ENCODE peak calls at places on chromosomes 2 and 18, in six cellular contexts. H, K, T, Z, E and G are unnamed samples. For H3K4me1, the result is how much of the 10 kb centered on the place peaks cover.

GRCh38 chr18:42092848-42093247 is 137.8 kb downstream of the PIK3C3 start:
- DNase-seq in K (no peak), T (no peak), Z (no peak), E (no peak), H (no peak), G (no peak)

GRCh38 chr18:24112874-24113615 is 25.8 kb upstream of the CABYR start:
- DNase-seq in Z (no peak), T (no peak), E (peak), H (peak), K (no peak), G (no peak)

GRCh38 chr2:124678043-124678442 is 653.0 kb downstream of the CNTNAP5 start:
- DNase-seq in H (no peak), E (no peak), T (no peak), Z (no peak), K (no peak), G (no peak)

GRCh38 chr18:56770873-56771272 is 119.7 kb downstream of the WDR7 start:
- DNase-seq in Z (no peak), K (no peak), E (no peak), H (no peak), T (no peak), G (no peak)

GRCh38 chr2:3094318-3094717 is 283.3 kb downstream of the EIPR1 start:
- DNase-seq in K (no peak), Z (no peak), T (no peak), H (no peak), E (no peak), G (no peak)

GRCh38 chr2:37417321-37417720 is 72.9 kb downstream of the QPCT start:
- DNase-seq in K (no peak), Z (no peak), E (no peak), T (no peak), H (no peak), G (peak)

GRCh38 chr2:27871805-27872204 is 18.4 kb downstream of the RBKS start:
- DNase-seq in E (peak), Z (no peak), H (no peak), T (peak), K (no peak), G (no peak)

GRCh38 chr2:14902953-14903352 is 270.4 kb downstream of the LRATD1 start:
- DNase-seq in E (no peak), T (no peak), K (no peak), Z (no peak), H (no peak), G (no peak)

GRCh38 chr2:76437564-76437963 is 726.8 kb upstream of the GCFC2 start:
- DNase-seq in T (no peak), E (no peak), K (no peak), Z (no peak), H (no peak), G (no peak)

GRCh38 chr2:159946326-159946992 is 116.0 kb downstream of the PLA2R1 start:
- DNase-seq in H (no peak), K (no peak), T (no peak), E (peak), Z (no peak), G (no peak)

GRCh38 chr2:227782804-227783203 is 30.8 kb upstream of the CCL20 start:
- DNase-seq in H (no peak), K (no peak), T (no peak), E (no peak), Z (no peak), G (no peak)

GRCh38 chr2:7191927-7192326 is 274.7 kb downstream of the RNF144A start:
- DNase-seq in Z (no peak), E (peak), K (no peak), H (no peak), T (no peak), G (peak)

GRCh38 chr18:58758606-58759005 is 87.3 kb downstream of the MALT1 start:
- DNase-seq in Z (no peak), T (no peak), E (no peak), K (no peak), H (no peak), G (no peak)

GRCh38 chr2:128215897-128216645 is 102.6 kb downstream of the HS6ST1 start:
- DNase-seq in E (no peak), K (no peak), T (no peak), Z (no peak), H (no peak), G (peak)

GRCh38 chr2:230661072-230661957 is 51.3 kb upstream of the CAB39 start:
- DNase-seq in T (no peak), E (no peak), K (no peak), Z (no peak), H (no peak), G (no peak)

GRCh38 chr2:121502246-121502645 is 28.4 kb upstream of the RNU4ATAC start:
- DNase-seq in K (no peak), H (no peak), Z (peak), T (no peak), E (no peak), G (no peak)

GRCh38 chr2:15722980-15723379 is 131.3 kb downstream of the DDX1 start:
- DNase-seq in Z (no peak), H (no peak), K (no peak), T (no peak), E (no peak), G (no peak)

GRCh38 chr18:31702449-31702848 is 18.1 kb upstream of the B4GALT6 start:
- DNase-seq in T (no peak), E (no peak), H (no peak), Z (no peak), K (no peak), G (no peak)

DNA sequence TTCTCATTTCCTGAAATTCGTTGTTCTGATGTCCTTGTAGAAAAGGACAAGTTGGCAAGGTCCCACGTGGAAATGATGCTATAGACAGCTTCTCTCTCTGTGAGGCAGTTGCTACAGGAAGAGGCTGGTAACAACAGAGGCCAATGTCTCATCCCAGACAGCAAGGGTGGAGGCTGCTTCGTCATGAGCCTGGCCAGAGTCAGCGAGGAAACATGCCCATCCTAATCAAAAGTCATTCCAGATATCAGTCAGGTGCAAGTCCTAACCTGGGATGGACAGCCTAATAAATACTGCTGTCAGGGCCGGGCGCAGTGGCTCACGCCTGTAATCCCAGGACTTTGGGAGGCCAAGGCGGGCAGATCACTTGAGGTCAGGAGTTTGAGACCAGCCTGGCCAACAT is 6.4 kb upstream of the SMAD7 start:
- DNase-seq in Z (no peak), K (no peak), H (no peak), E (no peak), T (no peak), G (no peak)
- H3K4me1 ChIP-seq in Z (under half), K (under half), H (under half), E (under half), T (under half), G (under half)

GRCh38 chr2:135582383-135582782 is 51.1 kb downstream of the R3HDM1 start:
- DNase-seq in E (no peak), H (no peak), K (no peak), Z (no peak), T (no peak), G (no peak)

GRCh38 chr2:135585586-135585985 is 54.3 kb downstream of the R3HDM1 start:
- DNase-seq in E (peak), Z (no peak), H (no peak), T (no peak), K (no peak), G (peak)

GRCh38 chr2:135586148-135586547 is 54.9 kb downstream of the R3HDM1 start:
- DNase-seq in T (no peak), H (no peak), Z (no peak), E (no peak), K (no peak), G (no peak)

DNA sequence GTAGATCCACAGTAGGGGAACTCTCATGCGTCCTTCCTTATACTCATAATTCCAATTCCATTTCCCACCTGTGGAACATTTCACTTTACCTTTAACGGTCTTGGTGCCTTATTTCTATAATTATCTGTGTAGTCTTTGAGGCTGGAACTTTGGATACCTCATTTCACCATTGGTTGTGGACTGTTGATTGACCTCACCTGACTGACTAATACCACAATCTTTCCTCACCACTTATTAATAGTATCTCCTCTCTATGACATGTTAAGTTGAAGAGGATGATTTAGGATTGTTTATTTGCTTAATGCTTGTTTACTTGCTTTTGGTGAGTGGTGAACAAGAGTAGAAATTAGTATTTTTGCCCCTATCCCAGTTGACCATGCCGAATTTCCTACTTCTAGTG is 50.0 kb downstream of the R3HDM1 start:
- DNase-seq in K (no peak), Z (no peak), H (no peak), E (no peak), T (no peak), G (no peak)
- TF ChIP-seq CTCF in K (no peak), Z (no peak), H (no peak), E (no peak), T (no peak), G (no peak)

GRCh38 chr18:35707674-35708073 is 126.1 kb downstream of the GALNT1 start:
- DNase-seq in K (no peak), H (no peak), T (no peak), E (no peak), Z (no peak), G (no peak)
- H3K4me1 ChIP-seq in K (under half), H (under half), T (under half), E (under half), Z (under half), G (under half)

DNA sequence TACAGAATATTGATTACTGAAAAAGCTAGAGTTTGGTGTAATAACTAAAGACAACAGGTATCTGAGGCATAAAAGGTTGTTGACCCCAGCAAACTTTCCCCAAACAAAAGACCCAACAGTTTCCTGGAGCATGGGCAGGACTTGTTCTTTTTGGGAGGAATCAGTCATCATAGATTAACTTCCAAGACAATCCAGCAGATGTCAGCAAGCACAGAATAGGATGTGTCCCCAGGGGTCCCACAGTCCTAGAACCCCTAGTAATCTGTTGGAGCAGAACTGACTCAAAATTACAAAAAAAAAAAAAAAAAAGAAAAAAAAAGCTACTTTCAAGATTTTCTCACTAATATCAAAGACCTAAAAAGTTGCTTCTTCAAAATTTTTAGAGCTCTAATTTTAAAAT is 564.7 kb upstream of the SLC39A10 start:
- DNase-seq in K (no peak), H (no peak), Z (no peak), T (no peak), E (no peak), G (no peak)
- TF ChIP-seq CTCF in K (no peak), H (no peak), Z (no peak), T (no peak), E (no peak), G (no peak)